ENCODE peak calls at places on chromosomes 13 and 19, in five cellular contexts. F is aorta, L is H9, E is Karpas-422, O is fibroblast of lung. X is an unnamed sample.

GRCh38 chr13:48000559-48001126 is 430 bp downstream of the SUCLA2 start:
- DNase-seq in F (no peak), L (peak), E (peak), O (peak), X (no peak)

GRCh38 chr19:54231077-54231931 is 8.5 kb upstream of the LILRB3 start:
- DNase-seq in F (peak), L (peak), E (peak), O (peak), X (peak)

GRCh38 chr13:80116107-80116506 is 224.8 kb downstream of the SPRY2 start:
- DNase-seq in F (no peak), L (no peak), E (no peak), O (peak), X (no peak)

GRCh38 chr13:111248822-111249221 is 71.6 kb upstream of the TEX29 start:
- DNase-seq in F (no peak), L (no peak), E (no peak), O (no peak), X (no peak)

GRCh38 chr19:55546822-55547614 is 1.7 kb upstream of the SBK3 start:
- DNase-seq in F (peak), L (no peak), E (no peak), O (peak), X (no peak)

GRCh38 chr13:40508112-40508511 is 158.3 kb downstream of the FOXO1 start:
- DNase-seq in F (no peak), L (no peak), E (no peak), O (peak), X (no peak)

GRCh38 chr19:5903502-5904301 is at the start of gene NDUFA11:
- DNase-seq in F (peak), L (peak), E (peak), O (no peak), X (peak)

GRCh38 chr13:78256479-78256878 is 337.8 kb upstream of the EDNRB start:
- DNase-seq in F (no peak), L (no peak), E (no peak), O (no peak), X (no peak)

GRCh38 chr13:61531383-61532065 is 115.9 kb upstream of the PCDH20 start:
- DNase-seq in F (no peak), L (no peak), E (no peak), O (no peak), X (no peak)

GRCh38 chr13:46345866-46346265 is 41.2 kb downstream of the RUBCNL start:
- DNase-seq in F (no peak), L (no peak), E (no peak), O (no peak), X (no peak)

GRCh38 chr13:19157461-19157860 is 24.2 kb downstream of the TUBA3C start:
- DNase-seq in F (peak), L (no peak), E (no peak), O (no peak), X (no peak)

GRCh38 chr13:94952787-94953186 is 240.4 kb upstream of the SOX21 start:
- DNase-seq in F (no peak), L (no peak), E (no peak), O (no peak), X (no peak)

GRCh38 chr19:3431760-3432397 is 48.4 kb downstream of the SMIM24 start:
- DNase-seq in F (no peak), L (no peak), E (no peak), O (no peak), X (no peak)

GRCh38 chr19:8831373-8831772 is 731 bp downstream of the ZNF558 start:
- DNase-seq in F (no peak), L (no peak), E (no peak), O (no peak), X (no peak)

GRCh38 chr19:32599736-32600157 is 18.8 kb downstream of the PDCD5 start:
- DNase-seq in F (no peak), L (no peak), E (peak), O (peak), X (no peak)

GRCh38 chr13:57653229-57653994 is 21.9 kb downstream of the PCDH17 start:
- DNase-seq in F (no peak), L (no peak), E (no peak), O (no peak), X (no peak)

GRCh38 chr13:52995946-52996345 is 32.7 kb upstream of the OLFM4 start:
- DNase-seq in F (no peak), L (no peak), E (no peak), O (no peak), X (no peak)

DNA sequence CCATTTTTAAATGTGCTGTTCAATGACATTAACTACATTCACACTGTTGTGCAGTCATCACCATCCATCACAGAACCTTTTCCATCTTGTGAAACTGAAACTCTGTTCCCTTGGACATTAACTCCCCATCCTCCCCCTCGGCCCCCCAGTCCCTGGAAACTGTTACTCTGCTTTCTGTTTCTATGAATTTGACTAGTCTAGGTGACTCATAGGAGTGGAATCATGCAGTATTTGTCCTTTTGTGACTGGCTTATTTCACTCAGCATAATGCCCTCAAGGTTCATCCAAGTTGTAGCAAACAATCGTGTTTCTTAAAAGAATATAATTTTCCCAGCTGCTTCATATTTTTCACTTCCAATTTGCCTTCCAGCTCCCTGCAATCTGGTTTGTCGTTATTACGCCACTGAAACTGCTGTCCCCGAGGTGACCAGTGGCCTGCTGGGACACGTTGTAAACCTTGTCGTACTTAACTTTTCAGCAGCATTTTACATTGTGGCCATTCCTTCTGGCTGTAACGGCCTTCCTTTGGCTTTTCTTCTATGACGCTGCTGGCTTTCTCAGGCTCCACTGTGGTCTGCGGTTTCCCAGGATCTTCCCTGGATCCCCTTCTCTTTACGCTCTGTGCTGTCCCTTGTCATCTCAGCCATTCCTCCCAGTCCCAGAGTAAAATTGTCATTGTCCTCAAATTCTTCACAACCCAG is 74.0 kb downstream of the DHRS12 start:
- DNase-seq in F (peak), L (no peak), E (no peak), O (peak), X (no peak)
- H3K27ac ChIP-seq in F (peak), L (no peak), E (no peak), O (peak), X (peak)

DNA sequence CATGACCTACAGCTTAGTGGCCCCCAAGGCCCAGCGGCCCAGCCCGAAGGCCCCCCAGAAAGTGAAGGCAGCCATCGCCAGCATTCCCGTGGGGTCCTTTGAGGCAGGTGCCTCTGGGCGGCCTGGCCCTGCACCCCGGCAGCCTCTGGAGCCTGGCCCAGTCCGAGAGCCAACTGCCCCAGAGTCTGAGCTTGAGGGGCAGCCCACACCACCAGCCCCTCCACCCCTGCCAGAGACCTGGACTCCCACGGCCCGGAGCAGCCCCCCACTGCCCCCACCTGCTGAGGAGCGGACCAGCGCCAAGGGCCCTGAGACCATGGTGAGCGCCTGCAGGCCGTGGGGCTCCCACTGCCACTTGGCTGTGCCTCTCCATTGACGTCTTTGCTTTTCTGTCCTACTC is 9.0 kb upstream of the PRR19 start:
- DNase-seq in F (no peak), L (no peak), E (no peak), O (no peak), X (no peak)
- H3K27ac ChIP-seq in F (no peak), L (no peak), E (no peak), O (no peak), X (no peak)

GRCh38 chr19:2187164-2187563 is 23.4 kb downstream of the DOT1L start:
- DNase-seq in F (no peak), L (no peak), E (no peak), O (no peak), X (no peak)

GRCh38 chr19:2181618-2181997 is 17.9 kb downstream of the DOT1L start:
- DNase-seq in F (no peak), L (no peak), E (no peak), O (no peak), X (peak)

GRCh38 chr19:2185734-2186070 is 22.0 kb downstream of the DOT1L start:
- DNase-seq in F (no peak), L (no peak), E (no peak), O (no peak), X (no peak)

GRCh38 chr19:2186071-2186846 is 22.5 kb downstream of the DOT1L start:
- DNase-seq in F (peak), L (no peak), E (no peak), O (peak), X (peak)

DNA sequence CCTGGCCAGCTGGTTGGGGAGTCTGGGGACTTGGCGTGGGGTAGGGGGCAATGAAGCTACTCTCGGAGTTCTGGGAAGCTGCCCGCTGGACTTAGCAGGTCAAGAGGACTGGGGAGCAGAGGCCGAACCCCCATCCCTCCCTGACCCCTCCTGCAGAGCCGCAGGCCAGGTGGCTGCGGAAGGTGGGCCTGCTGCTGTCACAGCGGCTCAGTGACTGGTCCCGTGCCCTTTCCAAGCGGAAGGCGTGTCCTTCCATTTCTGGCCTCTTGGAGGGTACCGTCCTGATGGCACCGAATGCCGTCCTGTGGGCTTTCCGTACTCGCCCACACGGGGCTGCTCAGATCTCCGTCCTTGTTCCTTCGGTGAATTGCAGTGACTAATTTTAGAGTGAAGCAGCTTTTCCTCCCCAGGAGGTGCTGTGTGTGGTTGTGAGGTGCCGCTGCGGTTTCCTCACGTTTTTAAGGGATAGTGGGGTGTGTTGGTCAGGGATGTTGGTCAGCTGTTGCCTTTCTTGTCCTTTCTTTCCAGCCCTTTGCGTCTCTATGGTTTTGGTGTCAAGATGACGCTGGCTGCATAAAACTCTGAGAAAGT is 20.8 kb downstream of the DOT1L start:
- DNase-seq in F (no peak), L (no peak), E (no peak), O (no peak), X (no peak)
- H3K27ac ChIP-seq in F (no peak), L (no peak), E (no peak), O (no peak), X (no peak)

GRCh38 chr19:46404039-46404883 is 9.1 kb downstream of the CCDC8 start:
- DNase-seq in F (peak), L (peak), E (no peak), O (peak), X (no peak)
- H3K27ac ChIP-seq in F (peak), L (no peak), E (no peak), O (no peak), X (no peak)

GRCh38 chr19:14030997-14031718 is 404 bp upstream of the IL27RA start:
- DNase-seq in F (no peak), L (no peak), E (no peak), O (no peak), X (no peak)
- H3K27ac ChIP-seq in F (no peak), L (no peak), E (no peak), O (no peak), X (no peak)

DNA sequence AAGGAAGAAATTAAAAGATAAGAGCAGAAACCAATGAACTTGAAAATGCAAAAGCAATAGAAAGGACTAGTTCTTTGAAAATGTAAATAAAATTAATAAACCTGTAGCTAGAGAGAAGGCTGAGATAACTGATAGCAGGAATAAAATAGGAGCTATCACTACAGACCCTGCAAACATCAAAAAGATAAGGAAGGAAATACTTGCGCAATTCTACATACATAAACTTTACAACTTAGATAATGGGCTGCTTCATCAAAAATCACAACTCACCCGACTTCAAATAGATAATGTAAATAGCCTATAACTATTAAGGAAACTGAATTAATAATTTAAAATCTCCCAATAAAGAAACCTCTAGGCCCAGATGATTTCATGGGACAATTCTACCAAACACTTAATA is 3.5 kb upstream of the ATP4B start:
- DNase-seq in F (no peak), L (no peak), E (no peak), O (no peak), X (no peak)
- H3K27ac ChIP-seq in F (no peak), L (no peak), E (no peak), O (no peak), X (no peak)

GRCh38 chr19:1138121-1138520 is 34.3 kb downstream of the GPX4 start:
- DNase-seq in F (no peak), L (no peak), E (no peak), O (no peak), X (no peak)

GRCh38 chr19:1134431-1134830 is 30.6 kb downstream of the GPX4 start:
- DNase-seq in F (no peak), L (no peak), E (no peak), O (no peak), X (no peak)

GRCh38 chr19:1135454-1135853 is 31.7 kb downstream of the GPX4 start:
- DNase-seq in F (no peak), L (no peak), E (no peak), O (no peak), X (no peak)

GRCh38 chr19:1136918-1137317 is 33.1 kb downstream of the GPX4 start:
- DNase-seq in F (no peak), L (no peak), E (no peak), O (no peak), X (no peak)

DNA sequence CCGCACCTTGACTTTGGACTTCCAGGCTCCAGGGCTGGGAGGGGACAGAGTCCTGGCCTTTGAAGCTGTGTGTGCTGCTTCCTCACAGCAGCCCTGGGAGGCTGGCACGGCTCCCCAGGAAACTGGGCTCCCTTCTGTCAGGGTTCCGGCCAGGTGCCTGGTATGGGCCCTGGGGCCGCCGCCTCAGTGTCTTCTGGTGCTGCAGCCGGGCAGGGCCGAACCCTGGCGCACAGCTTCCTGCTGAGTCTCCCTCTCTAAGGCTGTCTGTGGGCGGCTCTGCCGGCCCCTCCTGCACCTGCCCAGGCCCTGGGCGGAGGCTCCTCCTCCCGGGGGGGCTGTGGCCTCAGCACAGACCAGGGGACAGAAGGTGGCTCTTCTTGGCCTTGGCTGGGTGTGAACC is 32.4 kb downstream of the GPX4 start:
- DNase-seq in F (no peak), L (no peak), E (no peak), O (no peak), X (no peak)
- H3K27ac ChIP-seq in F (no peak), L (no peak), E (no peak), O (no peak), X (no peak)

GRCh38 chr19:40741527-40742390 is 8.5 kb downstream of the ACTMAP start:
- DNase-seq in F (no peak), L (no peak), E (no peak), O (no peak), X (no peak)
- H3K27ac ChIP-seq in F (no peak), L (no peak), E (no peak), O (no peak), X (no peak)

X was measured in substantia nigra.